ENCODE peak calls at places on chromosomes 16 and 17, in nine cellular contexts. J is stimulated activated CD8-positive, alpha-beta memory T cell treated with anti-CD3 and anti-CD28 coated beads, Interleukin-4, amount 100 ng/mL, for 1 hour; A is AG09319; B is activated CD4-positive, alpha-beta memory T cell treated with anti-CD3 and anti-CD28 coated beads, Interleukin-2, amount 10 ng/mL, durations not matched to agents 7 days and 5 days; P is cerebellar cortex; E is omental fat pad; L is AG04450; Y is NCI-H2081; M is IMR-90. S is an unnamed sample.

GRCh38 chr17:45129940-45130639 is 2.2 kb downstream of the PLCD3 start:
- DNase-seq in J (no peak), A (no peak), B (no peak), P (no peak), E (no peak), L (no peak), Y (no peak), M (peak; percentile 12), S (no peak)

GRCh38 chr17:61117983-61118382 is 281.7 kb upstream of the TBX2 start:
- DNase-seq in J (no peak), A (no peak), B (no peak), P (no peak), E (no peak), L (no peak), Y (no peak), M (no peak), S (no peak)

GRCh38 chr17:17088511-17089205 is 46.4 kb downstream of the MPRIP start:
- DNase-seq in J (no peak), A (no peak), B (no peak), P (no peak), E (no peak), L (no peak), Y (no peak), M (no peak), S (peak; percentile 78)

GRCh38 chr17:48058393-48059124 is 10.4 kb downstream of the NFE2L1 start:
- DNase-seq in J (no peak), A (no peak), B (no peak), P (no peak), E (no peak), L (no peak), Y (no peak), M (no peak), S (no peak)

GRCh38 chr17:48593840-48594411 is 347 bp upstream of the HOXB5 start:
- DNase-seq in J (peak; percentile 62), A (peak; percentile 12), B (peak; percentile 84), P (no peak), E (no peak), L (peak; percentile 93), Y (peak; percentile 95), M (peak; percentile 99), S (peak; percentile 71)

GRCh38 chr16:80265624-80266306 is 275.0 kb upstream of the DYNLRB2 start:
- DNase-seq in J (no peak), A (no peak), B (no peak), P (no peak), E (no peak), L (no peak), Y (no peak), M (peak; percentile 16), S (no peak)

GRCh38 chr17:30191072-30191471 is 44.4 kb downstream of the SLC6A4 start:
- DNase-seq in J (no peak), A (no peak), B (no peak), P (no peak), E (no peak), L (no peak), Y (no peak), M (no peak), S (no peak)

GRCh38 chr16:65658339-65659275 is 536.7 kb upstream of the CDH11 start:
- DNase-seq in J (no peak), A (peak; percentile 60), B (no peak), P (peak; percentile 36), E (no peak), L (peak; percentile 44), Y (no peak), M (peak; percentile 86), S (peak; percentile 43)

GRCh38 chr16:9090101-9090959 is 1.1 kb upstream of the HAPSTR1 start:
- DNase-seq in J (no peak), A (no peak), B (peak; percentile 52), P (no peak), E (no peak), L (no peak), Y (no peak), M (no peak), S (peak; percentile 32)

GRCh38 chr16:67149276-67150057 is 1.3 kb downstream of the B3GNT9 start:
- DNase-seq in J (no peak), A (no peak), B (no peak), P (no peak), E (no peak), L (no peak), Y (no peak), M (no peak), S (peak; percentile 86)

GRCh38 chr17:5587431-5588032 is 3.2 kb upstream of the NLRP1 start:
- DNase-seq in J (peak; percentile 25), A (no peak), B (peak; percentile 56), P (peak; percentile 85), E (no peak), L (peak; percentile 61), Y (peak; percentile 37), M (peak; percentile 76), S (peak; percentile 44)

GRCh38 chr17:82366749-82367148 is 4.8 kb upstream of the UTS2R start:
- DNase-seq in J (no peak), A (no peak), B (no peak), P (no peak), E (no peak), L (no peak), Y (peak; percentile 48), M (no peak), S (no peak)

S was measured in lower leg skin.